ENCODE peak calls at places on chromosomes 7 and 10, in four cellular contexts. One of them, this sample, is unnamed.
A peak's percentile ranks its signal among the peaks of the same experiment; 100 is the strongest.

GRCh38 chr10:80260295-80261243 is 28.9 kb downstream of the MAT1A start:
- DNase-seq in stomach: no peak
- DNase-seq in heart left ventricle: no peak
- DNase-seq in left ventricle myocardium inferior: no peak
- DNase-seq in this sample: peak; percentile 40

GRCh38 chr10:73894245-73894971 is 16.5 kb upstream of the PLAU start:
- DNase-seq in stomach: no peak
- DNase-seq in heart left ventricle: no peak
- DNase-seq in left ventricle myocardium inferior: no peak
- DNase-seq in this sample: no peak

GRCh38 chr10:92662852-92663251 is 26.9 kb upstream of the HHEX start:
- DNase-seq in stomach: no peak
- DNase-seq in heart left ventricle: no peak
- DNase-seq in left ventricle myocardium inferior: no peak
- DNase-seq in this sample: no peak

GRCh38 chr7:117149692-117150091 is 173.2 kb downstream of the WNT2 start:
- DNase-seq in stomach: no peak
- DNase-seq in heart left ventricle: no peak
- DNase-seq in left ventricle myocardium inferior: no peak
- DNase-seq in this sample: no peak

GRCh38 chr10:77244746-77245145 is 392.9 kb downstream of the KCNMA1 start:
- DNase-seq in stomach: no peak
- DNase-seq in heart left ventricle: no peak
- DNase-seq in left ventricle myocardium inferior: no peak
- DNase-seq in this sample: no peak

GRCh38 chr7:101952355-101953247 is 135.2 kb downstream of the CUX1 start:
- DNase-seq in stomach: no peak
- DNase-seq in heart left ventricle: no peak
- DNase-seq in left ventricle myocardium inferior: no peak
- DNase-seq in this sample: no peak

GRCh38 chr7:27210441-27211083 is 10.7 kb upstream of the HOXA13 start:
- DNase-seq in stomach: no peak
- DNase-seq in heart left ventricle: no peak
- DNase-seq in left ventricle myocardium inferior: no peak
- DNase-seq in this sample: peak; percentile 69

GRCh38 chr10:3827266-3827665 is 42.3 kb upstream of the KLF6 start:
- DNase-seq in stomach: no peak
- DNase-seq in heart left ventricle: no peak
- DNase-seq in left ventricle myocardium inferior: no peak
- DNase-seq in this sample: no peak

GRCh38 chr10:13665516-13666262 is 78.9 kb downstream of the PRPF18 start:
- DNase-seq in stomach: no peak
- DNase-seq in heart left ventricle: no peak
- DNase-seq in left ventricle myocardium inferior: no peak
- DNase-seq in this sample: no peak

GRCh38 chr10:133465191-133465949 is 11.6 kb downstream of the SCART1 start:
- DNase-seq in stomach: peak; percentile 19
- DNase-seq in heart left ventricle: no peak
- DNase-seq in left ventricle myocardium inferior: no peak
- DNase-seq in this sample: no peak

GRCh38 chr10:89954787-89955566 is 253.6 kb downstream of the KIF20B start:
- DNase-seq in stomach: no peak
- DNase-seq in heart left ventricle: no peak
- DNase-seq in left ventricle myocardium inferior: no peak
- DNase-seq in this sample: no peak

GRCh38 chr7:44281811-44282600 is 43.4 kb downstream of the CAMK2B start:
- DNase-seq in stomach: no peak
- DNase-seq in heart left ventricle: no peak
- DNase-seq in left ventricle myocardium inferior: peak; percentile 6
- DNase-seq in this sample: peak; percentile 6

GRCh38 chr7:106959753-106960152 is 84.8 kb upstream of the PRKAR2B start:
- DNase-seq in stomach: no peak
- DNase-seq in heart left ventricle: no peak
- DNase-seq in left ventricle myocardium inferior: no peak
- DNase-seq in this sample: peak; percentile 35

GRCh38 chr7:111486472-111487142 is 75.7 kb downstream of the IMMP2L start:
- DNase-seq in stomach: no peak
- DNase-seq in heart left ventricle: no peak
- DNase-seq in left ventricle myocardium inferior: no peak
- DNase-seq in this sample: peak; percentile 31

GRCh38 chr10:11005626-11006427 is 11.8 kb upstream of the CELF2 start:
- DNase-seq in stomach: no peak
- DNase-seq in heart left ventricle: no peak
- DNase-seq in left ventricle myocardium inferior: no peak
- DNase-seq in this sample: no peak

GRCh38 chr10:119423911-119424590 is 118.5 kb downstream of the RGS10 start:
- DNase-seq in stomach: no peak
- DNase-seq in heart left ventricle: no peak
- DNase-seq in left ventricle myocardium inferior: no peak
- DNase-seq in this sample: no peak

GRCh38 chr10:120414946-120415345 is 42.1 kb upstream of the PLPP4 start:
- DNase-seq in stomach: no peak
- DNase-seq in heart left ventricle: no peak
- DNase-seq in left ventricle myocardium inferior: no peak
- DNase-seq in this sample: no peak

GRCh38 chr10:101226506-101226887 is 2.8 kb downstream of the LBX1 start:
- DNase-seq in stomach: no peak
- DNase-seq in heart left ventricle: no peak
- DNase-seq in left ventricle myocardium inferior: no peak
- DNase-seq in this sample: no peak

GRCh38 chr10:98316661-98317060 is 48.7 kb upstream of the LOXL4 start:
- DNase-seq in stomach: no peak
- DNase-seq in heart left ventricle: no peak
- DNase-seq in left ventricle myocardium inferior: no peak
- DNase-seq in this sample: no peak

GRCh38 chr10:129901389-129902045 is 62.6 kb downstream of the EBF3 start:
- DNase-seq in stomach: no peak
- DNase-seq in heart left ventricle: no peak
- DNase-seq in left ventricle myocardium inferior: no peak
- DNase-seq in this sample: no peak

GRCh38 chr10:60827791-60828488 is 49.7 kb downstream of the CDK1 start:
- DNase-seq in stomach: no peak
- DNase-seq in heart left ventricle: no peak
- DNase-seq in left ventricle myocardium inferior: no peak
- DNase-seq in this sample: no peak

GRCh38 chr10:21300546-21300945 is 224.9 kb downstream of the SKIDA1 start:
- DNase-seq in stomach: no peak
- DNase-seq in heart left ventricle: no peak
- DNase-seq in left ventricle myocardium inferior: no peak
- DNase-seq in this sample: no peak

GRCh38 chr7:82441916-82442478 is 1.6 kb downstream of the CACNA2D1 start:
- DNase-seq in stomach: no peak
- DNase-seq in heart left ventricle: no peak
- DNase-seq in left ventricle myocardium inferior: no peak
- DNase-seq in this sample: no peak

GRCh38 chr7:151194188-151194587 is 7.1 kb upstream of the ASB10 start:
- DNase-seq in stomach: no peak
- DNase-seq in heart left ventricle: no peak
- DNase-seq in left ventricle myocardium inferior: no peak
- DNase-seq in this sample: no peak

GRCh38 chr10:60652628-60653027 is 125.7 kb upstream of the CDK1 start:
- DNase-seq in stomach: no peak
- DNase-seq in heart left ventricle: no peak
- DNase-seq in left ventricle myocardium inferior: no peak
- DNase-seq in this sample: no peak

GRCh38 chr7:82017334-82017943 is 247.6 kb upstream of the HGF start:
- DNase-seq in stomach: no peak
- DNase-seq in heart left ventricle: no peak
- DNase-seq in left ventricle myocardium inferior: no peak
- DNase-seq in this sample: no peak

GRCh38 chr7:106736508-106737201 is 75.7 kb upstream of the CCDC71L start:
- DNase-seq in stomach: peak; percentile 37
- DNase-seq in heart left ventricle: no peak
- DNase-seq in left ventricle myocardium inferior: no peak
- DNase-seq in this sample: peak; percentile 28

GRCh38 chr10:102414749-102415148 is 3.8 kb downstream of the PSD start:
- DNase-seq in stomach: no peak
- DNase-seq in heart left ventricle: no peak
- DNase-seq in left ventricle myocardium inferior: no peak
- DNase-seq in this sample: no peak

GRCh38 chr7:55641811-55642210 is 69.5 kb upstream of the VOPP1 start:
- DNase-seq in stomach: no peak
- DNase-seq in heart left ventricle: no peak
- DNase-seq in left ventricle myocardium inferior: no peak
- DNase-seq in this sample: no peak

DNA sequence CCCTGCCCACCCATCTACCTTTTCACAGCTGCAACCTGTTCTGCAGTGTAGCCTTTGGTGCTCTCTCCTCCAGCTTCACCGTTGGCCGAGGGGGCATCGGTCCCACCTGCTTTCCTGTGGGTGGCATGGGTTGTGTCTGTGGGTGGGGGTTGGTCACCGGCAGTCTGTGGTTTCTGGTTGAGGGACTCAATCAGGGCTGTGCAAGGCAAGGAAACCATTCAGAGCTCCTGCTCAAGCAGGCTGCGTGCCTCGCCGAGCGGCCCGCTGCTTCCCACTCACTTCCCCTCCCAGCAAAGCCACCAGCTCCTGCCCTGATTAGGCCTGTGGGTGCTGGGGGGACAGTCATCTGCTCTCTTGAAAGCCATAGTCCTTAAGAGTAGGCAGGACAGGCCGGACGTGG is 9.8 kb downstream of the DNAJB12 start:
- DNase-seq in stomach: no peak
- DNase-seq in heart left ventricle: no peak
- DNase-seq in left ventricle myocardium inferior: no peak
- DNase-seq in this sample: no peak
- TF ChIP-seq CTCF in stomach: no peak
- TF ChIP-seq CTCF in heart left ventricle: no peak
- TF ChIP-seq CTCF in left ventricle myocardium inferior: no peak
- TF ChIP-seq CTCF in this sample: no peak

DNA sequence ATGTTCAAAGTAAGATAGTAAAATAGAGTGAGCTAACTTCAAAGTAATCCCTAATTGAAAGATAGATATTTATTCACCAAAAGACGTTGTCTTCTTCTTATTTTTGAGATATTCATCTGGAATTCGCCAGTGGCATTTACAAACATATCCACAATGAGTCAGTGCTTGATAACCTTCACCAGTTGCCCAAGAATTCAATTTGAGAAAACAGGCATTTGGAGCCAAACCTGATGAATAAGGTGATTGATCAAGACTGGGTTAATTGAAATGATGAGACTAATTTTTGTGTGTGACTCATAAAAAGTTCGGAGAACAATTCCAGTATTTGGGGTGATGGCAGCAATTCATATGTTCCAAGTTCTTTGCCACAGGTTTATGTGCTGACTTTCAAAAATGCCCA is 344.0 kb downstream of the ARL4A start:
- DNase-seq in stomach: no peak
- DNase-seq in heart left ventricle: no peak
- DNase-seq in left ventricle myocardium inferior: no peak
- DNase-seq in this sample: no peak
- H3K4me1 ChIP-seq in stomach: no peaks in the 10 kb centered on the region
- H3K4me1 ChIP-seq in heart left ventricle: no peaks in the 10 kb centered on the region
- H3K4me1 ChIP-seq in left ventricle myocardium inferior: peaks cover 21% of the 10 kb centered on the region
- H3K4me1 ChIP-seq in this sample: no peaks in the 10 kb centered on the region

DNA sequence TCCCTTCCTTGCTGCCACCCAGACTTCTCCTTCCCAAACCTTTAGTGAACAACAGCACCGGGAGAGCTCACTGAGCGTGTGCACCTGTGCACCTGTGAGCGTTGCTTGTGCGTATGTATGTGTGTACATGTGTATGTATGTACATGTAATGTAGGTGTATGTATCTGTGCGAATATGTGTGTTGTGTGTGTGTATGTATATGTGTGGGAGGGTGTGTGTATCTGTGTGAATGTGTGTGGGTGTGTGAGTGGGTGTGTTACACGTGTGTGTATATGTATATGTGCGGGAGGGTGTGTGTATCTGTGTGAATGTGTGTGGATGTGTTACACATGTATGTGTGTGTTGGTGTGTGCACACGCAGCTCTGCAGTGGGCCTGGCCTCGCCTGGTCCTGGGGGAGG is 44.5 kb upstream of the DNAJB6 start:
- DNase-seq in stomach: no peak
- DNase-seq in heart left ventricle: no peak
- DNase-seq in left ventricle myocardium inferior: no peak
- DNase-seq in this sample: no peak
- H3K4me3 ChIP-seq in stomach: no peak overlapping the region
- H3K4me3 ChIP-seq in heart left ventricle: no peak overlapping the region
- H3K4me3 ChIP-seq in left ventricle myocardium inferior: no peak overlapping the region
- H3K4me3 ChIP-seq in this sample: no peak overlapping the region

GRCh38 chr10:55668326-55668922 is 692.6 kb downstream of the ZWINT start:
- DNase-seq in stomach: no peak
- DNase-seq in heart left ventricle: no peak
- DNase-seq in left ventricle myocardium inferior: no peak
- DNase-seq in this sample: peak; percentile 38
- TF ChIP-seq CTCF in stomach: no peak
- TF ChIP-seq CTCF in heart left ventricle: no peak
- TF ChIP-seq CTCF in left ventricle myocardium inferior: peak; percentile 20
- TF ChIP-seq CTCF in this sample: peak; percentile 66

DNA sequence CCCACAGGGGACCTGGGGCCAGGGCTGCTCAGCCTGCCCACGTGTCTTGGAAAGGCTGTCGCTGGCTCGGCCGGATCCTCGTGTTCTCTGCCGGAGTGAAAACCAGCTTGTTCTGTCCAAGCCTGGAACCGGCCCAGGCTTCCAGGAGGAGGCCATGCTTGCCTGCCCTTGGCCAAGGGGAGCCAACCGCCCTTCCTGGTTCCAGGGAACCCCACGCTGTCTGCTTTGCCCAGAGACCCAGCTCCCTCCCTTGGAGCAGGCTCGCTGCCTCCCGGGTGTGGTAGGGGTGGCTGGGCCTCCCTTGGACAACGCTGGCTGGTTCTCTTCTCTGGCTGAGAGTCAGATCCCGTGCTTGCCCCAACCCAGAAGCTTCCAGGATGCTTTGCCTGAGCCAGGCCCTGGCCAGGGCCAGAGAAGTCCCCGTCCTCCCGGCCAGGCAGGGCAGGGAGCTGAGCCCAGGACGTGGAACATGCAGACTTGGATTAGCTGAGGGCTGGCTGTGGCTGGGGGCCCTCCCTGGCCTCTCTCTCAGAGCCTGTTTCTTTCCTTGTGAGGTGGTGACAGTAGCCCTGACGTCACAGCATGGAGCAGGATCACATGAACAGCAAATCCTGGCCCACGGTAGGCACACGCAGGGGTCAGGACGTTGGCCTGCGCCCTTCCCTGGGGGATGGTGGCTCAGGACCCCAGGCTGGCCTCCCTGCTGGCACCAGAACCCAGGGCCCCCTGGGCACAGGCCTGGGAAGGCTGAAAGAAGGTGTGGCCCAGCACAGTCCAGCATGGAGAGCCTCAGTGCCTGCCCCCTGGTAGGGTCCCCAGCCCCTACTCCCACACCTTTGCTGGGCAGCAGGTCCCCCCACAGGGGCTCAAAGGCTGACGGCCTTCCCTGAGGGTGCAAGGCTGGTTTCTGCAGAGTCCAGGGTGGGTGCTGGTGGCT is 67.5 kb downstream of the PWWP2B start:
- DNase-seq in stomach: peak; percentile 93
- DNase-seq in heart left ventricle: peak; percentile 94
- DNase-seq in left ventricle myocardium inferior: peak; percentile 90
- DNase-seq in this sample: peak; percentile 2
- H3K4me1 ChIP-seq in stomach: peaks cover 95% of the 10 kb centered on the region
- H3K4me1 ChIP-seq in heart left ventricle: peaks cover 41% of the 10 kb centered on the region
- H3K4me1 ChIP-seq in left ventricle myocardium inferior: peaks cover 82% of the 10 kb centered on the region
- H3K4me1 ChIP-seq in this sample: no peaks in the 10 kb centered on the region

This sample was measured in BE2C.